ENCODE peak calls at places on chromosome 6, in seven cellular contexts. One of them, this sample, is unnamed.
A peak's percentile ranks its signal among the peaks of the same experiment; 100 is the strongest.

GRCh38 chr6:168217880-168218537 is 101.6 kb downstream of the DACT2 start:
- DNase-seq in ovary: no peak
- DNase-seq in stomach: no peak
- DNase-seq in suprapubic skin: no peak
- DNase-seq in tibial nerve: no peak
- DNase-seq in HepG2: no peak
- DNase-seq in K562: no peak
- DNase-seq in this sample: peak; percentile 46

GRCh38 chr6:4853782-4854511 is 77.7 kb downstream of the CDYL start:
- DNase-seq in ovary: no peak
- DNase-seq in stomach: no peak
- DNase-seq in suprapubic skin: no peak
- DNase-seq in tibial nerve: no peak
- DNase-seq in HepG2: peak; percentile 73
- DNase-seq in K562: no peak
- DNase-seq in this sample: no peak

GRCh38 chr6:124670801-124671200 is 291.4 kb upstream of the RNF217 start:
- DNase-seq in ovary: no peak
- DNase-seq in stomach: no peak
- DNase-seq in suprapubic skin: no peak
- DNase-seq in tibial nerve: no peak
- DNase-seq in HepG2: no peak
- DNase-seq in K562: no peak
- DNase-seq in this sample: no peak

GRCh38 chr6:31842056-31842455 is 14.5 kb downstream of the HSPA1B start:
- DNase-seq in ovary: no peak
- DNase-seq in stomach: no peak
- DNase-seq in suprapubic skin: no peak
- DNase-seq in tibial nerve: no peak
- DNase-seq in HepG2: no peak
- DNase-seq in K562: no peak
- DNase-seq in this sample: no peak

GRCh38 chr6:12324096-12324495 is 33.9 kb downstream of the EDN1 start:
- DNase-seq in ovary: no peak
- DNase-seq in stomach: peak; percentile 49
- DNase-seq in suprapubic skin: no peak
- DNase-seq in tibial nerve: no peak
- DNase-seq in HepG2: peak; percentile 99
- DNase-seq in K562: no peak
- DNase-seq in this sample: peak; percentile 60

GRCh38 chr6:80142586-80142985 is 36.1 kb downstream of the BCKDHB start:
- DNase-seq in ovary: no peak
- DNase-seq in stomach: no peak
- DNase-seq in suprapubic skin: no peak
- DNase-seq in tibial nerve: no peak
- DNase-seq in HepG2: no peak
- DNase-seq in K562: no peak
- DNase-seq in this sample: no peak

GRCh38 chr6:56730663-56731529 is 88.2 kb upstream of the DST start:
- DNase-seq in ovary: no peak
- DNase-seq in stomach: no peak
- DNase-seq in suprapubic skin: no peak
- DNase-seq in tibial nerve: no peak
- DNase-seq in HepG2: no peak
- DNase-seq in K562: no peak
- DNase-seq in this sample: no peak

GRCh38 chr6:154402081-154402780 is 45.6 kb upstream of the IPCEF1 start:
- DNase-seq in ovary: no peak
- DNase-seq in stomach: no peak
- DNase-seq in suprapubic skin: no peak
- DNase-seq in tibial nerve: no peak
- DNase-seq in HepG2: no peak
- DNase-seq in K562: no peak
- DNase-seq in this sample: no peak

GRCh38 chr6:6749791-6750434 is 161.4 kb downstream of the LY86 start:
- DNase-seq in ovary: peak; percentile 83
- DNase-seq in stomach: peak; percentile 36
- DNase-seq in suprapubic skin: no peak
- DNase-seq in tibial nerve: peak; percentile 16
- DNase-seq in HepG2: peak; percentile 61
- DNase-seq in K562: peak; percentile 64
- DNase-seq in this sample: peak; percentile 39

DNA sequence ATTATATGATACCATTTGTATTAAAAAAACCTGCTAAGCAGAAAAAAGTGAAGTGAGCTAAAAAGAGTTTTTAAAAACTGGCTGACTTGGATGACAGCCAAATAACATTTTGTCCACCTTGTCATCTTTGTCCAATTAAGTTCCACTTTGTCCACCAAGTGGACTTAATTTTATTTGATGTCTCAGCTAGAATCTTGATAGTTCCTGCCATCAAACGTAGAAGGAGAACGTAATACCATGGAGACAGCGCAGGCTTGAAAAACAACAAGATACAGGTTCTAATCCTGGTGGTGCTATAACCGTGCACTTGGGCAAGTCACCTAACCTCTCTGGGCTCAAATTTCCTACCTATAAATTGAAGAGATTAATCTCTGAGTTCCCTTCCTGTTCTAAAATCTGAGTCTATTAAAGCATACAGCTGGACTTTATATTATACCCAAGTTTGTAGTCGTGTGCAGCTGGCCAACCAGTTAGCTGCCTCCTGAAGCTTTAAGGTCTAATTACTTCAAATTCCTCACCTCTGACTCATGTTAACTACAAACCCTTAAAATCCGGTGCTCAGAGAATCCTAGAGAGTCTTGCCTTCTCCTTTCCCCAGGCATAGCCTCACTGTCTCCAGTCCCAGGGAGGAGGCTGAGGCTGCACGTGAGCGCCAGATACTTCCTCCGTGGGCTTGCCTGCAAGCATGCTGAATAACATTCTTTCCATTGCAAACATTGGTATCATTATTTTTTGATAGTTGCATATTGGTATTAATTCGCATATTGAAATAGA is 16.8 kb downstream of the TMEM244 start:
- DNase-seq in ovary: no peak
- DNase-seq in stomach: no peak
- DNase-seq in suprapubic skin: no peak
- DNase-seq in tibial nerve: no peak
- DNase-seq in HepG2: no peak
- DNase-seq in K562: no peak
- DNase-seq in this sample: no peak
- H3K36me3 ChIP-seq in ovary: no peaks in the 10 kb centered on the region
- H3K36me3 ChIP-seq in stomach: no peaks in the 10 kb centered on the region
- H3K36me3 ChIP-seq in suprapubic skin: no peaks in the 10 kb centered on the region
- H3K36me3 ChIP-seq in tibial nerve: no peaks in the 10 kb centered on the region
- H3K36me3 ChIP-seq in HepG2: no peaks in the 10 kb centered on the region
- H3K36me3 ChIP-seq in K562: no peaks in the 10 kb centered on the region
- H3K36me3 ChIP-seq in this sample: no peaks in the 10 kb centered on the region

DNA sequence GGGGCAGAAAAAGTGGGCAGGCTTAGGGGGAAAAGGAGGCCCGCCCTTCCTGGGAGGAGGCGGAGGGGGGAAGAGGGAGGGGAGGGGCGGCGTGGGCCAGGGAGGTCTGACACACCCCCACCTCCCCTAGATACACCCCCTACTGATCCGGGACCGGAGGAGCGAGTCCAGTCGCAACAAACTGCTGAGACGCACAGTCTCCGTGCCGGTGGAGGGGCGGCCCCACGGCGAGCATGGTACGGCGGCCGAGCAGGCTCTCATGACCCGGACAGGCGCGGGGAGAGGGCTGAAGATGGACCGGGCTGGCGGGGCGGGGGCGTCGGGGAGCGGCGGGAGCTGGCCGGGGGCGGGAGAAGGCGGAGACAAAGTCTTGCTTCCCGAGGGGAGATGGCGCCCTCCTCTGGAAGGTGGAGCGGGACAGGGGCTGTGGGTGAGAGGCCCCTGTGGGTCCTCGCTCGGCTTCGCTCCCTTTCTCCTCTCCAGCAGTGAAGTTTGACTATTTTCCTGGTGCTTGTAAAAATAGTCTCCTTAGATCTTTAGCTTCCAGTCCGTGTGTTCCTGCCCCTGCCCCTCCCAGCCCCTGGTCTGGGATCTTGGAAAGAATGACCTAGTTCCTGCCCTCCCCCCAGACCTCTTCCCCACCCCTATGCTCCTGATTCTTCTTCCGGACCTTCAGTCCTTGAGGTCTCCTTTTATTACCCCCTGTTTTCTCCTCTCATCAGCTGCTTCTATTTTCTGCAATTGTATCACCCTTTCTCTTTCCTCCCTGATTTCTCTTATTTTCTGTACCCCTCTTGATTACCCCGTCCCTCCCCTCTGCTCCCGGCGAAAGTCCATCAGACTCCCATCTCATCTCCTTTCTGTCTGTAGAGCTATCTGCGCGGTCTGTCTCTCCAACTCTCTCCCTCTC is 6.1 kb downstream of the SYNGAP1 start:
- DNase-seq in ovary: peak; percentile 94
- DNase-seq in stomach: peak; percentile 81
- DNase-seq in suprapubic skin: peak; percentile 89
- DNase-seq in tibial nerve: peak; percentile 65
- DNase-seq in HepG2: peak; percentile 73
- DNase-seq in K562: peak; percentile 96
- DNase-seq in this sample: peak; percentile 88
- TF ChIP-seq EP300 in ovary: no peak
- TF ChIP-seq EP300 in stomach: no peak
- TF ChIP-seq EP300 in suprapubic skin: no peak
- TF ChIP-seq EP300 in tibial nerve: peak; percentile 9
- TF ChIP-seq EP300 in HepG2: no peak
- TF ChIP-seq EP300 in K562: no peak
- TF ChIP-seq EP300 in this sample: no peak

GRCh38 chr6:30721198-30722024 is 1.3 kb downstream of the TUBB start:
- DNase-seq in ovary: peak; percentile 93
- DNase-seq in stomach: peak; percentile 94
- DNase-seq in suprapubic skin: peak; percentile 92
- DNase-seq in tibial nerve: peak; percentile 83
- DNase-seq in HepG2: peak; percentile 80
- DNase-seq in K562: peak; percentile 91
- DNase-seq in this sample: peak; percentile 91
- H3K36me3 ChIP-seq in ovary: no peaks in the 10 kb centered on the region
- H3K36me3 ChIP-seq in stomach: peaks cover 31% of the 10 kb centered on the region
- H3K36me3 ChIP-seq in suprapubic skin: peaks cover 35% of the 10 kb centered on the region
- H3K36me3 ChIP-seq in tibial nerve: peaks cover 37% of the 10 kb centered on the region
- H3K36me3 ChIP-seq in HepG2: peaks cover 35% of the 10 kb centered on the region
- H3K36me3 ChIP-seq in K562: peaks cover 48% of the 10 kb centered on the region
- H3K36me3 ChIP-seq in this sample: peaks cover 24% of the 10 kb centered on the region

DNA sequence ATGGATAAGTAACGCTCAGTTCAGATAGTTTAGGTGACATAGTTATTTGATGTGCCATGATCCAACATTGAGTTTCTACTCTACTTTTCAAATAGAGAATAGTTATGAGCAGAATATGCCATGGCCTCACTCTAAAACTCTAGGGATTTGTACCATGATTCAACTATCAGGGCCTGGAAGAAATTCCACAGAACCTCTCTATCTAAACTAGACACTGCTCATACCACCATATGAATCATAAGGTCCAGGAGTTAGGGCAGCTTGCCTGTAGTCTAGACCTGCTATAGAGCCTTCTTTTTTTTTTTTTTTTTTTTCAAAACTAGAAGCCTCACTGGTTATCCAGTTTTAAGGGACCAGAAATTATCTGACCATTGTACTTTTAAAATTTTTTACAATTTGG is 571.8 kb upstream of the IMPG1 start:
- DNase-seq in ovary: no peak
- DNase-seq in stomach: no peak
- DNase-seq in suprapubic skin: no peak
- DNase-seq in tibial nerve: no peak
- DNase-seq in HepG2: no peak
- DNase-seq in K562: no peak
- DNase-seq in this sample: no peak
- TF ChIP-seq EP300 in ovary: no peak
- TF ChIP-seq EP300 in stomach: no peak
- TF ChIP-seq EP300 in suprapubic skin: no peak
- TF ChIP-seq EP300 in tibial nerve: no peak
- TF ChIP-seq EP300 in HepG2: no peak
- TF ChIP-seq EP300 in K562: no peak
- TF ChIP-seq EP300 in this sample: no peak

GRCh38 chr6:150894191-150894744 is 28.8 kb downstream of the MTHFD1L start:
- DNase-seq in ovary: no peak
- DNase-seq in stomach: no peak
- DNase-seq in suprapubic skin: peak; percentile 23
- DNase-seq in tibial nerve: no peak
- DNase-seq in HepG2: no peak
- DNase-seq in K562: no peak
- DNase-seq in this sample: no peak
- H3K36me3 ChIP-seq in ovary: no peaks in the 10 kb centered on the region
- H3K36me3 ChIP-seq in stomach: no peaks in the 10 kb centered on the region
- H3K36me3 ChIP-seq in suprapubic skin: no peaks in the 10 kb centered on the region
- H3K36me3 ChIP-seq in tibial nerve: peaks cover 24% of the 10 kb centered on the region
- H3K36me3 ChIP-seq in HepG2: peaks cover 71% of the 10 kb centered on the region
- H3K36me3 ChIP-seq in K562: peaks cover 78% of the 10 kb centered on the region
- H3K36me3 ChIP-seq in this sample: peaks cover 10% of the 10 kb centered on the region

DNA sequence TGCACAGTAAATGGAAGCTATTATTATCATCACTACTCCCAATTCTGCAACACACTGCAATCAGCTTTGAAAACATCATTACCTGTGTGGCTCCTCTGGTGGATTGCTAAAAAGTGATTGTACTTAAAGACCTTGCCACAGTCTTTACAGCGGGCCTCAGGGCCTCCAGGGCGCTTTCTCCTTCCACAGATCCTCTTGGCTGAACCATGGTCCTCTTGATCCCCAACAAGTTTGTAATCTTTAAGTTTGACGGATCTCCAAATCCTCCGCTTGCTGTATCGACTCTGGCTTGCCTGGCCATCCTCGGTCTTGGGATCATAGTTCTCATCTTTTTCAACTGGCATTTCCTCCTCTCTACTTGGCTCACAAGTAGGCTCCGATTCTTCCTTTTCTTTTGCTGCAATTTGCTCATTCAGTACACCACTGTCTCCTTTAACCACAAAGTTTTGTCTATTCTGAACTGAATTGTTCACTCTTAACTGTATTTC is 2.0 kb downstream of the ZBTB24 start:
- DNase-seq in ovary: no peak
- DNase-seq in stomach: no peak
- DNase-seq in suprapubic skin: no peak
- DNase-seq in tibial nerve: no peak
- DNase-seq in HepG2: no peak
- DNase-seq in K562: no peak
- DNase-seq in this sample: no peak
- TF ChIP-seq EP300 in ovary: no peak
- TF ChIP-seq EP300 in stomach: no peak
- TF ChIP-seq EP300 in suprapubic skin: no peak
- TF ChIP-seq EP300 in tibial nerve: no peak
- TF ChIP-seq EP300 in HepG2: no peak
- TF ChIP-seq EP300 in K562: no peak
- TF ChIP-seq EP300 in this sample: no peak